ENCODE peak calls at places on chromosomes 5 and 9, in nine cellular contexts. X is PC-9, Z is heart left ventricle, D is B cell, E is Calu3, F is osteocyte, C is progenitor cell of endocrine pancreas, K is left ventricle myocardium inferior, W is foreskin fibroblast. R is an unnamed sample.

GRCh38 chr9:35738186-35738585 is 5.7 kb downstream of the CREB3 start:
- DNase-seq in C (no peak), D (no peak), E (no peak), Z (no peak), X (no peak), W (no peak), K (no peak), F (no peak), R (no peak)

GRCh38 chr5:61901997-61902396 is 404.0 kb upstream of the KIF2A start:
- DNase-seq in D (no peak), E (no peak), Z (no peak), X (no peak), K (peak; percentile 23), C (no peak), W (no peak), F (no peak), R (no peak)

GRCh38 chr9:105232207-105232606 is 12.2 kb upstream of the SLC44A1 start:
- DNase-seq in F (no peak), W (no peak), K (no peak), Z (no peak), C (no peak), E (no peak), X (no peak), D (no peak), R (no peak)

GRCh38 chr9:121947683-121948300 is 145.3 kb downstream of the TTLL11 start:
- DNase-seq in X (no peak), Z (no peak), F (no peak), D (no peak), K (no peak), C (no peak), W (no peak), E (no peak), R (no peak)

GRCh38 chr9:91477106-91477505 is 53.5 kb upstream of the NFIL3 start:
- DNase-seq in E (no peak), K (no peak), D (no peak), Z (no peak), W (no peak), C (no peak), F (no peak), X (no peak), R (no peak)

GRCh38 chr9:36470891-36471290 is 70.8 kb upstream of the RNF38 start:
- DNase-seq in X (no peak), K (peak; percentile 68), W (peak; percentile 34), E (peak; percentile 12), D (peak; percentile 73), C (no peak), F (no peak), Z (peak; percentile 70), R (no peak)

GRCh38 chr5:71701409-71701808 is 17.7 kb upstream of the CARTPT start:
- DNase-seq in D (no peak), X (no peak), K (no peak), E (peak; percentile 5), C (no peak), F (no peak), Z (no peak), W (no peak), R (no peak)

GRCh38 chr5:120882042-120882775 is 418.1 kb downstream of the PRR16 start:
- DNase-seq in Z (no peak), K (no peak), F (no peak), D (no peak), X (no peak), W (no peak), E (no peak), C (no peak), R (no peak)

GRCh38 chr9:133507246-133507965 is 17.4 kb downstream of the MYMK start:
- DNase-seq in X (no peak), Z (peak; percentile 47), C (no peak), F (no peak), E (no peak), K (no peak), W (no peak), D (no peak), R (no peak)

GRCh38 chr5:157390179-157390923 is 69.7 kb upstream of the NIPAL4 start:
- DNase-seq in W (peak; percentile 96), F (no peak), K (no peak), C (no peak), E (peak; percentile 92), X (peak; percentile 100), Z (no peak), D (no peak), R (no peak)

GRCh38 chr9:130461218-130461630 is 16.5 kb downstream of the ASS1 start:
- DNase-seq in D (peak; percentile 69), F (no peak), C (peak; percentile 80), Z (peak; percentile 81), W (no peak), X (no peak), E (peak; percentile 67), K (peak; percentile 62), R (no peak)

GRCh38 chr9:95341262-95342011 is 23.9 kb upstream of the FANCC start:
- DNase-seq in D (no peak), F (no peak), Z (no peak), C (no peak), E (peak; percentile 24), X (peak; percentile 52), K (no peak), W (peak; percentile 20), R (no peak)

GRCh38 chr5:74296685-74297084 is 343.8 kb downstream of the ENC1 start:
- DNase-seq in Z (no peak), F (no peak), K (no peak), X (no peak), C (no peak), W (no peak), D (no peak), E (no peak), R (no peak)

GRCh38 chr9:133509179-133510083 is 15.3 kb downstream of the MYMK start:
- DNase-seq in C (no peak), W (no peak), E (peak; percentile 25), D (no peak), X (no peak), Z (peak; percentile 44), F (no peak), K (no peak), R (no peak)

GRCh38 chr5:39063037-39063436 is 11.2 kb downstream of the RICTOR start:
- DNase-seq in K (no peak), Z (no peak), F (no peak), E (no peak), W (no peak), C (no peak), X (no peak), D (no peak), R (no peak)

GRCh38 chr9:85876628-85877027 is 64.3 kb upstream of the NAA35 start:
- DNase-seq in W (no peak), X (no peak), K (no peak), Z (no peak), C (no peak), E (no peak), F (no peak), D (no peak), R (no peak)

GRCh38 chr9:37121881-37122280 is 1.5 kb downstream of the ZCCHC7 start:
- DNase-seq in E (no peak), Z (no peak), F (no peak), W (no peak), D (no peak), K (no peak), C (no peak), X (no peak), R (no peak)

GRCh38 chr9:9214052-9214451 is 1398.8 kb downstream of the PTPRD start:
- DNase-seq in X (no peak), E (no peak), W (no peak), Z (no peak), D (no peak), K (no peak), F (no peak), C (no peak), R (no peak)

GRCh38 chr9:107043886-107044285 is 180.9 kb downstream of the ZNF462 start:
- DNase-seq in D (no peak), Z (no peak), C (no peak), K (no peak), X (no peak), E (no peak), F (no peak), W (no peak), R (no peak)

GRCh38 chr9:107049825-107050184 is 186.8 kb downstream of the ZNF462 start:
- DNase-seq in Z (no peak), W (no peak), X (no peak), E (no peak), D (no peak), K (no peak), C (no peak), F (no peak), R (no peak)

GRCh38 chr9:107046692-107047091 is 183.7 kb downstream of the ZNF462 start:
- DNase-seq in Z (no peak), X (no peak), C (no peak), E (no peak), W (no peak), F (no peak), K (no peak), D (no peak), R (no peak)

GRCh38 chr9:107049046-107049824 is 186.3 kb downstream of the ZNF462 start:
- DNase-seq in K (no peak), Z (no peak), E (no peak), D (no peak), F (no peak), X (no peak), C (no peak), W (no peak), R (no peak)

DNA sequence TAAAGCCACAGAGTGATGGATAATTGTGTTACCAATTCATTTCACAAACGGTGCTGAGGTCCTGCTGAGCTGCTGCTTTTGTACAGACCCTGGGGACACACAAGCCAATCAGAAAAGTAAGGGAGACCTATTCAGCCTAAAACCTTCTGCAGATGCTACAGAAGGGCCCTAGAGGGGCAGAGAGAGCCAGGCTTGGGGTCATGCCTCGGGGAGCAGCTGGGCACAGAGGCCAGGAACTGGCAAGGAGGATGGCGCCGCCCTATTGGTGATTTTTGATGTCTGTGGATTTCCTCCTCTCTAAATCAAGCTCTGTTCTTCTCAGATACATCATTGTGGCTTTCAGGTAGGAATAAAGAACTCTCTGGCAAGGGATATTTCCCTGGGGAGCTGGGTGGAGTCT is 181.9 kb downstream of the ZNF462 start:
- DNase-seq in K (no peak), W (no peak), F (no peak), E (peak; percentile 43), D (no peak), C (no peak), X (no peak), Z (no peak), R (no peak)
- TF ChIP-seq CTCF in K (no peak), W (no peak), F (no peak), E (no peak), D (no peak), C (no peak), X (peak; percentile 51), Z (no peak), R (no peak)

GRCh38 chr5:134227259-134227658 is 1.4 kb upstream of the PPP2CA start:
- DNase-seq in Z (no peak), X (no peak), C (no peak), D (no peak), F (no peak), K (no peak), W (no peak), E (peak; percentile 63), R (no peak)
- TF ChIP-seq CTCF in Z (no peak), X (no peak), C (peak; percentile 8), D (no peak), F (no peak), K (no peak), W (no peak), E (no peak), R (no peak)

GRCh38 chr5:10521466-10522223 is 42.2 kb upstream of the ANKRD33B start:
- DNase-seq in D (no peak), E (peak; percentile 18), Z (no peak), K (no peak), X (no peak), W (no peak), F (no peak), C (no peak), R (no peak)
- TF ChIP-seq CTCF in D (peak; percentile 61), E (peak; percentile 25), Z (peak; percentile 25), K (peak; percentile 32), X (peak; percentile 62), W (peak; percentile 36), F (peak; percentile 36), C (no peak), R (peak; percentile 67)

GRCh38 chr5:78799254-78800017 is 150.9 kb upstream of the LHFPL2 start:
- DNase-seq in C (no peak), Z (no peak), W (peak; percentile 48), F (no peak), E (no peak), X (no peak), D (no peak), K (no peak), R (no peak)
- TF ChIP-seq CTCF in C (no peak), Z (no peak), W (peak; percentile 17), F (peak; percentile 37), E (no peak), X (no peak), D (no peak), K (no peak), R (no peak)

R was measured in type B pancreatic cell.